ENCODE peak calls at places on chromosomes 13 and 19, in ten cellular contexts. M is stimulated activated CD4-positive, alpha-beta T cell treated with anti-CD3 and anti-CD28 coated beads, Interleukin-12 subunit alpha, Interleukin-12 subunit beta, amount 100 ng/mL, for 24 hours; Y is stimulated activated CD8-positive, alpha-beta memory T cell treated with anti-CD3 and anti-CD28 coated beads, Interleukin-4, amount 100 ng/mL, for 4 hours; F is activated naive CD8-positive, alpha-beta T cell treated with anti-CD3 and anti-CD28 coated beads, Interleukin-2, amount 10 ng/mL, durations not matched to agents 7 days and 5 days; H is M059J; K is cardiac fibroblast; O is midbrain; S is stomach; U is nephron progenitor cell; D is small intestine. N is an unnamed sample.

GRCh38 chr13:72774019-72774418 is 7.7 kb downstream of the DIS3 start:
- DNase-seq in S (no peak), Y (no peak), K (peak), M (no peak), H (no peak), D (no peak), U (no peak), F (no peak), O (no peak), N (no peak)

GRCh38 chr13:29125145-29125933 is 305.2 kb downstream of the MTUS2 start:
- DNase-seq in F (no peak), K (no peak), H (peak), U (no peak), Y (no peak), D (no peak), S (no peak), O (no peak), M (no peak), N (no peak)

GRCh38 chr19:7224995-7225394 is 69.2 kb downstream of the INSR start:
- DNase-seq in U (no peak), D (no peak), M (no peak), K (no peak), Y (no peak), O (no peak), F (no peak), H (no peak), S (no peak), N (no peak)

GRCh38 chr19:54727562-54727961 is 3.3 kb downstream of the KIR3DL3 start:
- DNase-seq in D (no peak), Y (no peak), U (no peak), K (no peak), H (no peak), O (no peak), S (no peak), F (no peak), M (no peak), N (no peak)

GRCh38 chr13:26168276-26168814 is 53.8 kb downstream of the RNF6 start:
- DNase-seq in F (no peak), K (peak), S (no peak), M (no peak), U (no peak), O (no peak), D (no peak), Y (no peak), H (peak), N (no peak)

GRCh38 chr19:17910776-17911360 is 21.9 kb upstream of the CCDC124 start:
- DNase-seq in Y (no peak), O (no peak), D (no peak), U (no peak), M (no peak), K (no peak), F (no peak), H (no peak), S (no peak), N (no peak)

GRCh38 chr19:50214699-50215543 is 11.5 kb downstream of the MYH14 start:
- DNase-seq in S (peak), D (peak), M (no peak), K (no peak), U (peak), O (no peak), Y (no peak), H (no peak), F (no peak), N (no peak)

GRCh38 chr13:110298221-110298565 is 8.8 kb downstream of the COL4A1 start:
- DNase-seq in K (no peak), F (no peak), S (no peak), U (no peak), H (no peak), O (no peak), Y (no peak), D (no peak), M (no peak), N (no peak)

GRCh38 chr19:497861-498590 is 1.7 kb downstream of the MADCAM1 start:
- DNase-seq in H (no peak), S (no peak), F (no peak), Y (no peak), K (no peak), O (no peak), M (no peak), U (no peak), D (no peak), N (no peak)

GRCh38 chr19:1279782-1280341 is 4.5 kb downstream of the FAM174C start:
- DNase-seq in F (peak), U (peak), S (peak), D (peak), K (peak), Y (peak), O (peak), M (peak), H (peak), N (peak)

GRCh38 chr19:16886305-16886880 is 2.4 kb upstream of the F2RL3 start:
- DNase-seq in U (no peak), M (no peak), D (peak), F (no peak), Y (no peak), O (no peak), H (peak), S (no peak), K (peak), N (no peak)

GRCh38 chr19:8561071-8561764 is 16.0 kb downstream of the MYO1F start:
- DNase-seq in Y (no peak), D (no peak), O (no peak), S (no peak), K (no peak), U (no peak), F (no peak), H (no peak), M (no peak), N (no peak)

GRCh38 chr13:90968510-90968909 is 379.0 kb upstream of the MIR17HG start:
- DNase-seq in K (peak), S (no peak), F (no peak), H (peak), D (peak), O (peak), Y (no peak), U (peak), M (no peak), N (peak)

GRCh38 chr13:51674276-51674675 is 90.0 kb downstream of the WDFY2 start:
- DNase-seq in Y (no peak), D (peak), U (no peak), F (no peak), K (no peak), M (no peak), S (peak), O (no peak), H (no peak), N (no peak)

GRCh38 chr19:43784251-43784980 is 3.6 kb upstream of the KCNN4 start:
- DNase-seq in S (peak), D (no peak), U (no peak), M (peak), O (no peak), K (peak), F (no peak), H (peak), Y (peak), N (no peak)

GRCh38 chr19:41264581-41265375 is 606 bp downstream of the HNRNPUL1 start:
- DNase-seq in F (no peak), K (peak), O (peak), S (peak), U (peak), Y (no peak), H (peak), M (peak), D (peak), N (peak)